ENCODE peak calls at places on chromosomes 13 and 19, in five cellular contexts. D, O, X, K and W are unnamed samples.

GRCh38 chr19:35346193-35347052 is 1.3 kb upstream of the FFAR1 start:
- DNase-seq in O (no peak), K (no peak), D (no peak), X (peak), W (no peak)

GRCh38 chr19:16520986-16521624 is 21.1 kb downstream of the CHERP start:
- DNase-seq in K (no peak), X (no peak), O (no peak), D (no peak), W (no peak)

GRCh38 chr13:45451282-45451681 is 13.5 kb upstream of the COG3 start:
- DNase-seq in K (no peak), O (no peak), D (no peak), X (no peak), W (no peak)

GRCh38 chr13:106513608-106514007 is 21.9 kb downstream of the EFNB2 start:
- DNase-seq in O (no peak), D (no peak), K (no peak), X (no peak), W (no peak)

GRCh38 chr13:102599451-102600012 is 2.7 kb downstream of the TPP2 start:
- DNase-seq in D (no peak), O (no peak), X (no peak), K (no peak), W (no peak)

GRCh38 chr19:10086032-10086903 is at the start of gene SHFL:
- DNase-seq in X (peak), D (no peak), K (peak), O (peak), W (no peak)

GRCh38 chr19:2048959-2049740 is 1.9 kb downstream of the MKNK2 start:
- DNase-seq in O (no peak), D (no peak), K (no peak), X (no peak), W (no peak)

GRCh38 chr13:51346397-51346796 is 6.9 kb downstream of the SERPINE3 start:
- DNase-seq in X (peak), D (no peak), O (no peak), K (no peak), W (no peak)

GRCh38 chr13:59877933-59878332 is 285.8 kb downstream of the DIAPH3 start:
- DNase-seq in D (no peak), X (no peak), K (peak), O (peak), W (no peak)

GRCh38 chr19:32651729-32652140 is 23.2 kb downstream of the ANKRD27 start:
- DNase-seq in K (no peak), O (peak), D (no peak), X (no peak), W (peak)

GRCh38 chr19:750640-751423 is at the start of gene MISP:
- DNase-seq in X (no peak), D (no peak), K (no peak), O (no peak), W (no peak)

GRCh38 chr19:11208526-11209471 is 11.5 kb upstream of the KANK2 start:
- DNase-seq in K (no peak), X (no peak), O (peak), D (no peak), W (peak)

GRCh38 chr13:29498426-29499040 is 97.0 kb downstream of the SLC7A1 start:
- DNase-seq in D (no peak), K (no peak), O (no peak), X (no peak), W (no peak)

GRCh38 chr13:39263033-39263432 is 224.8 kb downstream of the NHLRC3 start:
- DNase-seq in D (no peak), K (peak), O (peak), X (peak), W (peak)
- TF ChIP-seq CTCF in D (peak), K (peak), O (peak), X (peak), W (peak)

GRCh38 chr19:3970313-3970807 is 539 bp downstream of the DAPK3 start:
- DNase-seq in O (no peak), K (no peak), X (no peak), D (no peak), W (no peak)

GRCh38 chr19:3970808-3971598 is at the start of gene DAPK3:
- DNase-seq in K (peak), X (peak), O (peak), D (peak), W (peak)

GRCh38 chr19:3968556-3969434 is 2.1 kb downstream of the DAPK3 start:
- DNase-seq in O (peak), K (peak), X (no peak), D (peak), W (peak)

GRCh38 chr19:3966051-3967017 is 4.6 kb downstream of the DAPK3 start:
- DNase-seq in K (no peak), X (no peak), D (no peak), O (no peak), W (no peak)

DNA sequence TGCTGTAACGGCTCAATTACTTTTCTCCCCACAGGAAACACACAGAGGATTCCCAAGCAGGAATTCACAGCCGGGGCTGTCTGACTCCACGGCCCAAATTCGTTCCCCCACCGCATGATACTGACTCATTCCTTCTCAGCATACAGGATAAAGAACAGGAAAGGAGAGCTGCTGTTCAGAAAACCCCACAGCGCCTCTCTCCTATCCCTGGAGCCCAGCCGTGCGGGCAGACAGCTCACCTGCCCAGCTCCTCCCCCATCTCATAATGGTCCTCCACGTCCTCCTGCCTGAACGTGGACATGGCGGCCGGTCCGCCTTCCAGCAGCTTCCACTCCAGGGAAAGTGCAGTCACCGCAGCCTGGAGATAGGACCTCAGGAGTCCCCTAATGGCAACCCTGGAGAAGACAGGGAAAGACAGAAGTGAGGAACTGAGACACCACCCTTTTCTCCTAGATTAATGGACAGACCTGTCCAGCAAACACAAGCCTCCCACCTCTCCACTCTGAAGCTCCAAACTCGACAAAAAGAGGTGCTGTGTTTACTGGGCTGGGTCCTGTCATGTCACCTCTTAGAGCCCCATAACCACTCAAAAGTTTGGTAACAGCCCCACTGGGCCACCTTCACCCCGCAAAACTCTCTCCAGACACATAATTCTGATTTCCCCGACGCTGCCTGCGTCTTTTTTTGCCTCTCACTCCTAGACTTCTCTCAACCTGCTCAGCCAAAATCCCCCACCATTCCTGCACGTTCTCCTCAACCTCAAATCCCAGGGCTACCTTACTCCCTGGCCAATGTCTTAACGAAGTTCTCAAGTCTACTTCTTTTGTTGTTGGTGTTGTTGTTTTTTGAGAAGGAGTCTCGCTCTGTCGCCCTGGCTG is 1.2 kb downstream of the DAPK3 start:
- DNase-seq in X (no peak), O (peak), D (peak), K (peak), W (no peak)
- TF ChIP-seq CTCF in X (no peak), O (peak), D (peak), K (peak), W (peak)

GRCh38 chr19:15170345-15170744 is 30.4 kb downstream of the NOTCH3 start:
- DNase-seq in X (peak), D (no peak), O (no peak), K (no peak), W (no peak)

GRCh38 chr19:15169541-15170285 is 31.1 kb downstream of the NOTCH3 start:
- DNase-seq in D (no peak), O (no peak), X (no peak), K (no peak), W (no peak)

GRCh38 chr19:15177269-15178116 is 23.3 kb downstream of the NOTCH3 start:
- DNase-seq in X (peak), K (peak), O (peak), D (no peak), W (peak)

GRCh38 chr19:15175609-15176008 is 25.2 kb downstream of the NOTCH3 start:
- DNase-seq in O (no peak), X (no peak), K (no peak), D (no peak), W (no peak)

GRCh38 chr19:15173746-15174404 is 26.9 kb downstream of the NOTCH3 start:
- DNase-seq in X (no peak), K (no peak), O (peak), D (no peak), W (no peak)
- TF ChIP-seq CTCF in X (peak), K (no peak), O (peak), D (peak), W (no peak)

DNA sequence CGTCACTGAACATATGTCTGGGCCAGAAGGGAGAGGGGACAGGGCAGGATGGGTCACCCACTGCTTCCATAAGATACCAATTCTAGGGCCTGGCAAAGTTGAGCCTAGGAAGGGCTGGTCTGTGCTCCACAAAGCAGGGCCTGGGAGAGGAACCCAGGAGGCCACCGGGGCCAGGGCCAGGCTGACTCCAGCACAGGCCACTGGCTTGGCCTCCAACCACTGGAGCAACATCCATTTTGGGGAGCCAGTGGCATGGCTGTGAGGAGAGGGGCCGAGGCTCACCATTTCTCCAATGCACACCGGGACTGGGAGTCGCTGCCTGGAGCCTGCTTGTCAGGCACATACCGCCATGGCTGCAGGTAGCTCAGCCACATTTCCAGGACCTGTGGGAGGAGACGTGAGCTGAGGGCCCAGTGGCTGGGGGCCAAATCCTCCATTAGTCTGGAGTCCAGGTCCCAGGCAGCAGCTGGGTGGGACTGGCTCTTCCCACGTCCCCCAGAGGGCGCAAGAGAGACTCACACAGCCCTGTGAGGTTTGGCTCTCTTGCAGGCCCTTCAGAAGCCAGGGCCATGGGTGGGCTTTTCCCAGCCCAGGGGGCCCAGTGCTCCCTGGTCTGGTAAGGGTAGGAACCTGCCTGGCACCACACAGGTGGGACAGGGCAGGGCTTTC is 27.7 kb downstream of the TUBA3C start:
- DNase-seq in D (no peak), O (no peak), X (peak), K (no peak), W (no peak)
- TF ChIP-seq CTCF in D (no peak), O (no peak), X (no peak), K (no peak), W (no peak)

DNA sequence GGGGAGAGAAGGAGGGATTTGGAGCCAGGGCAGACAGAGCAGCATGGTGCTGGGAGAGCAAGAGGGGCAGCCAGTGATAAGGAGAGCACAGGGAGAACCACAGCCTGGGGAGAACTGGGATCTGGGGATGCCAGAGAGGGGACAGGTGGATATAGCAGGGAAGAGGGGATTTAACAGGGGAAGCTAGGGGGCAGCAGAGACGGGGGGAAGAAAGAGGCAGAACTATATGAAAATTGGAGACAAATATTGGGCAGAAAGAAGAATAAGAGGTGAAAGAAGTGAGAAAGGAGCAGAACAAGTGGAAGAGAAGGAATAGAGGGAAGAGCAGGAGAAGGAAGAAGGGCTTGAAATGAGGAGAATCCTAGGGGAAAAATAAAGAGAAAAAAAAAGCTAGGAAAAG is 6.5 kb upstream of the ZNF528 start:
- DNase-seq in O (no peak), K (no peak), D (no peak), X (no peak), W (no peak)
- TF ChIP-seq CTCF in O (no peak), K (no peak), D (no peak), X (no peak), W (no peak)

DNA sequence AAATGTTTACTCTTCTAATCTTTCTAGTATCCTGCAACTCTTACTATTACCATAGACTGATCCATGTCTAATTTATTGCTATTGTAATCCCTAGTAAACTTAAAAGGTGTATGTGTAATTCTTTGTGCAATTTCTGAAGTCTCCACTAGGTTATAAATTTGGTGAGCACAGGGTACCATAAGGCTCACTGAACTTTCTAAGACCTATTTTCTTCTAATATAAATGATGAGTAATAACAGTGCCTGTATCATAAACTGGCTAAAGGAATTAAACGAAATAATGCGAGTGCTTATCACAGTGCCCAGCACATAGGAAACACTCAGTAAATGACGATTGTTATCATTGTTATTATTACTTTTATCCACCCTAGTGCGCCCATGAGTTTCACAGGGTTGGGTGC is 119.1 kb downstream of the KLF12 start:
- DNase-seq in X (no peak), K (peak), D (no peak), O (peak), W (no peak)
- TF ChIP-seq CTCF in X (no peak), K (peak), D (no peak), O (peak), W (peak)

GRCh38 chr19:8504171-8504570 is 1.7 kb upstream of the PRAM1 start:
- DNase-seq in O (no peak), K (no peak), X (peak), D (no peak), W (no peak)

GRCh38 chr19:8501968-8502367 is 472 bp downstream of the PRAM1 start:
- DNase-seq in X (no peak), D (no peak), K (no peak), O (no peak), W (no peak)

GRCh38 chr19:8506402-8506957 is 4.0 kb upstream of the PRAM1 start:
- DNase-seq in X (no peak), D (no peak), K (no peak), O (no peak), W (no peak)

GRCh38 chr19:8503506-8503905 is 1.1 kb upstream of the PRAM1 start:
- DNase-seq in X (no peak), O (no peak), K (no peak), D (no peak), W (no peak)

DNA sequence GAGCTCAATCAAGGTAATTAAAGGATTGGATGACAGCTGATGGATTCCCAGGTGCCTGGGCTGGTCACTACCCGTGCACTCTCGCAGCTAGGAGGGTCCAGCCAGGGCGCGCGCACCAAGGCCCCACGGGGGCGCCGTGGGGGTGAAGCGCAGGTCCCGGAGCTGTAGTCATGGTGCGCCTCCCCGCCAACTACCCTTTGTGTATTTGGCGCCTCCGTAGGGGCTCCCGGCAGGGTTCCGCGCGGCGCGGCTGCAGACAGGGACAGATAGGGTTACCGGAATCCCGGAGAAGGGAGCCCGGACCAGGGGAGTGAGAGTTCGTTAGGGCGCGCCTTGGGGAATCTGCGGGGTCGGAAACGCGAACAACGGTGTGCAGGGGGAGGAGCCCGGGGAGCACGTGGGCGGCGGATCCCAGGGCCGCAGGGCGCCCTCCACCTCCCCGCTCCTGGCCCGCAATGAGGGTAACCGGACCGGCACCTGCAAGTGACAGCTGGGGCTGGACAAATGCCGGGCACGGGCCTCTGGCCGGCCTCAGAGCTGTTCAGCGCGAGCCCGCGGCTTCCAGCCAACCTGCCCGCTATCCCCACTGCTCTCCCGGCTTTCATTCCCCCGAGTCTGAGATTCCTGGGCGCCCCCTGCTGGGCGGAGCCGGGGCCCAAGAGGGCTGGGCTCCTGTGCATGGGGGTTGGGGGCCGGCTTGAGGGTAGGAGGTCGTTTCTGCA is 3.4 kb upstream of the PRAM1 start:
- DNase-seq in X (peak), O (peak), K (peak), D (peak), W (peak)
- TF ChIP-seq CTCF in X (peak), O (peak), K (peak), D (peak), W (peak)

GRCh38 chr13:98869408-98870090 is 108.3 kb downstream of the DOCK9 start:
- DNase-seq in K (peak), D (no peak), O (peak), X (peak), W (no peak)
- TF ChIP-seq CTCF in K (peak), D (peak), O (no peak), X (no peak), W (peak)

GRCh38 chr13:39815345-39816111 is 160.1 kb downstream of the COG6 start:
- DNase-seq in O (peak), X (no peak), K (peak), D (no peak), W (no peak)

GRCh38 chr13:39809466-39809865 is 154.0 kb downstream of the COG6 start:
- DNase-seq in O (no peak), X (no peak), D (no peak), K (no peak), W (no peak)

GRCh38 chr13:39811051-39811450 is 155.6 kb downstream of the COG6 start:
- DNase-seq in O (no peak), D (no peak), X (no peak), K (no peak), W (no peak)

GRCh38 chr13:39810091-39810877 is 154.8 kb downstream of the COG6 start:
- DNase-seq in X (no peak), K (peak), D (no peak), O (peak), W (no peak)

DNA sequence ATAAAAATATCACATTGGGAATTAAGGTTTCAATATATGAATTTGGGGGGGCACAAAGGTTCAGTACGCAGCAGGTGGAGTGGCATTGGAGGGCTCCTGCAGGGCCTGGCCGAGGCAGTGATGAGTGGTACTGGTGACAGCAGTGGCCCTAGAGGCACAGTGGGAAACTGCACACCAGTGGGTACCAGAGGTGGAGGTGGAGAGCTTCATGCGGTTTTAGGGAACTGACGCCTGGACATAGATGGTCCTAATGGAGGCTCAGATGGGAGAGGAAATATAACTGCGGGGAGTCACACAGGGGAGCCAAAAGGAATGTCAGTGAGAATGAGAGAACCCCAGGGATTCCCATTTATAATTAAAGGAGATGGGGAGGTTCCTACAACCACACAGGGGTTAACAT is 156.2 kb downstream of the COG6 start:
- DNase-seq in O (no peak), D (no peak), X (no peak), K (no peak), W (no peak)
- TF ChIP-seq CTCF in O (no peak), D (no peak), X (no peak), K (no peak), W (no peak)

DNA sequence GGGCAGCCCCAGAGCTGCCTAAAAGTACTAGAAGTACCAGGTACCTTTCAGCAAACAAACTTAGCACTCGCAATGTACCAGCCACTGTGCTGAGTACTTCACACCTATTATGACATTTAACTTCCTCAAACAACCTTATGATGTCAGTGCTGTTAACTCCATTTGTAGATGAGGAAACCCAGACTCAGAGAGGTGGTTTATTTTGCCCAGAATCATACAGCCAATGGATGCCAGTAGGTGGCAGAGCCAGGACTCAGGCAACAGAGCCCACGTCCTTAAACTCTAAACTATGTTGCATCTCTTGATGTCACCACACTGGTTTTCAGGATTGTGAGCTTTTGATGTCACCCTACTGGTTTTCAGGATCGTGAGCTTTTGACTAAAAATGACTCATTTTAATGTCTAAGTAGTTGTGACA is 78.9 kb downstream of the FLT1 start:
- DNase-seq in K (no peak), O (no peak), X (no peak), D (no peak), W (no peak)
- TF ChIP-seq CTCF in K (no peak), O (no peak), X (no peak), D (no peak), W (no peak)